ENCODE peak calls at places on chromosomes 2 and 18, in four cellular contexts. V is HL-60, Q is K562, N is GM12878. X is an unnamed sample.

GRCh38 chr2:80326214-80326613 is 21.7 kb upstream of the LRRTM1 start:
- DNase-seq in N (peak; percentile 17), Q (peak; percentile 12), V (no peak), X (no peak)

GRCh38 chr2:118417417-118418125 is 329.3 kb downstream of the INSIG2 start:
- DNase-seq in N (no peak), V (no peak), Q (no peak), X (no peak)

GRCh38 chr2:32172870-32173269 is 7.2 kb downstream of the SLC30A6 start:
- DNase-seq in N (no peak), V (no peak), Q (no peak), X (no peak)

GRCh38 chr2:218229239-218229638 is 12.2 kb downstream of the ARPC2 start:
- DNase-seq in Q (no peak), N (peak; percentile 88), V (peak; percentile 79), X (peak; percentile 42)

GRCh38 chr18:12076424-12077140 is 17.1 kb upstream of the ANKRD62 start:
- DNase-seq in Q (no peak), V (no peak), N (no peak), X (no peak)

GRCh38 chr2:58484201-58484600 is 243.1 kb upstream of the FANCL start:
- DNase-seq in V (no peak), N (no peak), Q (no peak), X (no peak)

GRCh38 chr18:44036500-44036899 is 644.2 kb upstream of the SETBP1 start:
- DNase-seq in Q (no peak), N (no peak), V (no peak), X (no peak)

GRCh38 chr2:30165617-30166016 is 18.8 kb downstream of the YPEL5 start:
- DNase-seq in N (no peak), V (no peak), Q (no peak), X (no peak)

GRCh38 chr2:164826293-164827243 is 15.1 kb downstream of the COBLL1 start:
- DNase-seq in N (no peak), V (no peak), Q (no peak), X (no peak)

GRCh38 chr2:238790126-238790820 is 57.6 kb upstream of the TWIST2 start:
- DNase-seq in N (no peak), V (no peak), Q (no peak), X (no peak)

GRCh38 chr2:224865016-224865415 is 148.9 kb upstream of the CCDC195 start:
- DNase-seq in N (no peak), V (no peak), Q (no peak), X (no peak)

GRCh38 chr2:219399716-219400478 is 12.2 kb upstream of the DNPEP start:
- DNase-seq in V (peak; percentile 42), N (no peak), Q (no peak), X (no peak)

GRCh38 chr2:47815764-47816163 is 32.8 kb downstream of the MSH6 start:
- DNase-seq in N (no peak), Q (no peak), V (no peak), X (no peak)

GRCh38 chr2:12318427-12319057 is 398.2 kb upstream of the TRIB2 start:
- DNase-seq in Q (no peak), N (no peak), V (no peak), X (no peak)

GRCh38 chr2:236627846-236628245 is 58.2 kb downstream of the ACKR3 start:
- DNase-seq in V (no peak), N (no peak), Q (no peak), X (no peak)

GRCh38 chr2:196337618-196337953 is 166.2 kb upstream of the STK17B start:
- DNase-seq in N (no peak), Q (no peak), V (no peak), X (no peak)

GRCh38 chr2:229273384-229274338 is 2.6 kb upstream of the PID1 start:
- DNase-seq in Q (peak; percentile 18), V (peak; percentile 28), N (peak; percentile 11), X (peak; percentile 27)

GRCh38 chr2:234488913-234489451 is 7.9 kb downstream of the ARL4C start:
- DNase-seq in V (no peak), Q (no peak), N (peak; percentile 51), X (no peak)

GRCh38 chr2:175355246-175355645 is 173.7 kb upstream of the ATP5MC3 start:
- DNase-seq in N (no peak), V (no peak), Q (no peak), X (no peak)

GRCh38 chr2:36965751-36966369 is 476 bp downstream of the STRN start:
- DNase-seq in Q (peak; percentile 87), V (peak; percentile 28), N (no peak), X (peak; percentile 24)

GRCh38 chr2:222827417-222827816 is 33.4 kb upstream of the ACSL3 start:
- DNase-seq in Q (no peak), V (no peak), N (no peak), X (no peak)

DNA sequence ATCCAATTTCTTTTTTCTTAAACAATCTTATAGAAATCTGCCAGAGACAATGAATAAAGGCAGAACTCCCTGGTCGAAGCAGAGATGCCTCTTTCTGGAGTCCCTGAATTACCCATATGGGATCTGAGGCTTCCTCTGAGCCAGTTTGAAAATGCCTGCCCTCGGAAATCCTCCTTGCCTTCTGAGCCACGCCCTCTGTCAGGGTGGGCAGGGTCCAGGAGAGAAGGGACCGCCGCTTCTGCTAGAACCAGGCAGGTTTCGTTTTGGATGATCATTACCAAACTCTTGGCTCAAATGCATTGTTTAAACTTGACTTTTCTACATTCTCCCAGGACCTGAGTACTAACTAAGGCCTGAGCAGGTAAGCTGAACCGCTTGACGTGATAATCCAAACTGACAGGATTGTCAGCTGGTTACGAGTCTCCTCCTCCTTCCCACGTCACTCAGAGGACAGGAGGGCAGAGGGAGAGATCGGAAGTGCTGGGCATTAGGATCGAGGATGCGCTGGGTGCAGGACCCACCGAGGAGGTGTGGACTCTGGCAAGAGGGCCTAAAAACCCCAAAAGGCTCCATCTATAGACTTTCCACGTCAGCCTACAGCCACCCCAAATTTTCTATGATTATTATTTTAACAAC is 128.4 kb downstream of the KLHL29 start:
- DNase-seq in N (no peak), V (no peak), Q (no peak), X (no peak)
- TF ChIP-seq POLR2AphosphoS5 in N (no peak), V (no peak), Q (no peak), X (no peak)

GRCh38 chr2:25078171-25079049 is 36.5 kb downstream of the EFR3B start:
- DNase-seq in Q (no peak), V (no peak), N (no peak), X (no peak)
- TF ChIP-seq SPI1 in Q (no peak), V (no peak), N (no peak), X (no peak)

DNA sequence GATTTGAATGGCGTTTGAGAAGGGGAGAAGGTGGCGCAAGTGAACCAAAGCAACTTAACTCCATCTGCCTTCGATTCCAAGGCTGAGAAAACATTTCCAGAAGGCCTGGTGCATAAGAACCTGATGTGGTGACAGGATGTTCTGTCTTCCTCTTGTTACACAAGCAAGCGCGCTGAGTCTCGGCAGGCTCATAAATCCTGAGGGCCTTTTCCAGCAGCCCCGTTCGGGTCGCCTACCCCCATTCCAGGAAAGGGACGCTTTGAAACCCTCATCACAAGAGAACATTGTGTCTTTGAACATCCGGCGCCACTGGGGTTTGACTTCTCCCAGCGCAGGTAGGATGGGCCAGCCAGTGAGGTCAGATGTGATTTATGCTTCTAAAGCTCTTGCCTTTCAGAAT is 403.5 kb downstream of the SETBP1 start:
- DNase-seq in Q (no peak), N (no peak), V (no peak), X (no peak)
- TF ChIP-seq POLR2AphosphoS5 in Q (no peak), N (no peak), V (no peak), X (no peak)

DNA sequence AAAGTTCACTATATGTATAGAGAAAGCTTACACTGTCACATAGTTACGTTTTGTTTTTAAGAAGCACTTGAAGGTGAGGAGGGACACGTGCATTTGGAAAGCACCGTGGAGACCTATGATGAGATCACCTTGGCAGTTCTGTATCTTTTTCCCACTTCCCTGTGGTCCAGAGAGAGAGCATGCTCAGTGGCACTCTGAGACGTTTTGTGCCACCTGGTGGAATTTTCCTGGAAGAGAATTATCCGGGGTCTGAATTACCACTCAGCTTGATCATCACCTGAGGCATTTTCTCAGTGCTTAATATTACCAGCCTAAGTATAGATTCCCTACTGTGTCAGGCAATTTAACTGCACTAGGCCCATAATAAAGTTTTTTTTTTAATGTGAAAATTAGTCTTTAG is 469.4 kb upstream of the SMIM21 start:
- DNase-seq in Q (no peak), N (no peak), V (no peak), X (no peak)
- TF ChIP-seq SPI1 in Q (no peak), N (no peak), V (no peak), X (no peak)

GRCh38 chr2:98835831-98836385 is 100.1 kb downstream of the CRACDL start:
- DNase-seq in V (no peak), N (peak; percentile 4), Q (no peak), X (no peak)

GRCh38 chr2:98833172-98833916 is 102.4 kb upstream of the MGAT4A start:
- DNase-seq in Q (no peak), V (no peak), N (no peak), X (no peak)

GRCh38 chr2:98830573-98831145 is 99.7 kb upstream of the MGAT4A start:
- DNase-seq in Q (no peak), N (no peak), V (no peak), X (no peak)

GRCh38 chr2:98832172-98832571 is 101.2 kb upstream of the MGAT4A start:
- DNase-seq in N (no peak), Q (no peak), V (no peak), X (no peak)

DNA sequence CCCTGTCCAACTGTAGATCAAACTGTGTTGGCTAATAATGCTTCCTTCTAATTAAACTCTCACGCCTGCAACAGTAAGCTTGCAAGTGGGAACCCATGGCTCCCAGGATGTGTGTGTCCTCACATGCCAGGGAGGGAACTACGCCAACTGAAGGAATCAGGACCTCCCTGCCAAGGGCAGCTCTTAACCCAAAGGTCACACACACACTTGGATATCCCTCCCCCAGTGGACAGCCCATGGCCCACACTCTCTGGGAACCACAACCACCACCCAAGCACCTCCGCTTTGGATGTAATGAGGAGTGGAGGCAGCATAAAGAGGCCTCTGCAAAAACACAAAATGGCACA is 102.1 kb downstream of the CRACDL start:
- DNase-seq in N (no peak), Q (no peak), V (no peak), X (no peak)
- TF ChIP-seq POLR2AphosphoS5 in N (no peak), Q (no peak), V (no peak), X (no peak)

GRCh38 chr18:59873616-59874015 is 26.2 kb upstream of the PMAIP1 start:
- DNase-seq in N (no peak), Q (no peak), V (no peak), X (no peak)

GRCh38 chr18:59876310-59876626 is 23.5 kb upstream of the PMAIP1 start:
- DNase-seq in N (peak; percentile 86), V (no peak), Q (no peak), X (no peak)

GRCh38 chr18:59874166-59874565 is 25.6 kb upstream of the PMAIP1 start:
- DNase-seq in N (no peak), V (no peak), Q (no peak), X (no peak)

GRCh38 chr18:59878644-59879043 is 21.2 kb upstream of the PMAIP1 start:
- DNase-seq in Q (no peak), V (no peak), N (no peak), X (no peak)

GRCh38 chr18:59877366-59877765 is 22.4 kb upstream of the PMAIP1 start:
- DNase-seq in V (peak; percentile 79), Q (no peak), N (no peak), X (no peak)
- TF ChIP-seq SPI1 in V (peak; percentile 100), Q (peak; percentile 93), N (peak; percentile 62), X (peak; percentile 62)

GRCh38 chr2:190896477-190896876 is 15.9 kb downstream of the GLS start:
- DNase-seq in N (no peak), Q (no peak), V (no peak), X (no peak)
- TF ChIP-seq POLR2AphosphoS5 in N (no peak), Q (no peak), V (no peak), X (no peak)

X was measured in GM12891.